ENCODE peak calls at places on chromosomes 11 and 22, in ten cellular contexts. One of them, this sample, is unnamed.

GRCh38 chr11:90391756-90392155 is 168.9 kb upstream of the CHORDC1 start:
- DNase-seq in small intestine: no peak
- DNase-seq in mammary epithelial cell: no peak
- DNase-seq in T-helper 17 cell: no peak
- DNase-seq in cardiac muscle cell: no peak
- DNase-seq in neural crest cell: no peak
- DNase-seq in Caki2: no peak
- DNase-seq in amniotic stem cell: no peak
- DNase-seq in spleen: no peak
- DNase-seq in pancreas: no peak
- DNase-seq in this sample: no peak

GRCh38 chr11:132610216-132610615 is 922.1 kb downstream of the OPCML start:
- DNase-seq in small intestine: no peak
- DNase-seq in mammary epithelial cell: peak; percentile 33
- DNase-seq in T-helper 17 cell: no peak
- DNase-seq in cardiac muscle cell: no peak
- DNase-seq in neural crest cell: no peak
- DNase-seq in Caki2: no peak
- DNase-seq in amniotic stem cell: no peak
- DNase-seq in spleen: no peak
- DNase-seq in pancreas: no peak
- DNase-seq in this sample: no peak

GRCh38 chr11:47121056-47121455 is 55.6 kb downstream of the ARFGAP2 start:
- DNase-seq in small intestine: no peak
- DNase-seq in mammary epithelial cell: no peak
- DNase-seq in T-helper 17 cell: no peak
- DNase-seq in cardiac muscle cell: no peak
- DNase-seq in neural crest cell: no peak
- DNase-seq in Caki2: no peak
- DNase-seq in amniotic stem cell: no peak
- DNase-seq in spleen: no peak
- DNase-seq in pancreas: no peak
- DNase-seq in this sample: no peak

GRCh38 chr22:27748355-27749168 is 53.0 kb downstream of the MN1 start:
- DNase-seq in small intestine: no peak
- DNase-seq in mammary epithelial cell: peak; percentile 76
- DNase-seq in T-helper 17 cell: no peak
- DNase-seq in cardiac muscle cell: no peak
- DNase-seq in neural crest cell: no peak
- DNase-seq in Caki2: no peak
- DNase-seq in amniotic stem cell: no peak
- DNase-seq in spleen: peak; percentile 17
- DNase-seq in pancreas: peak; percentile 6
- DNase-seq in this sample: no peak

GRCh38 chr11:116644948-116645305 is 127.9 kb downstream of the BUD13 start:
- DNase-seq in small intestine: no peak
- DNase-seq in mammary epithelial cell: no peak
- DNase-seq in T-helper 17 cell: no peak
- DNase-seq in cardiac muscle cell: no peak
- DNase-seq in neural crest cell: no peak
- DNase-seq in Caki2: no peak
- DNase-seq in amniotic stem cell: no peak
- DNase-seq in spleen: no peak
- DNase-seq in pancreas: no peak
- DNase-seq in this sample: no peak

GRCh38 chr11:75244052-75244814 is 3.7 kb downstream of the TPBGL start:
- DNase-seq in small intestine: no peak
- DNase-seq in mammary epithelial cell: no peak
- DNase-seq in T-helper 17 cell: no peak
- DNase-seq in cardiac muscle cell: no peak
- DNase-seq in neural crest cell: no peak
- DNase-seq in Caki2: no peak
- DNase-seq in amniotic stem cell: no peak
- DNase-seq in spleen: peak; percentile 51
- DNase-seq in pancreas: no peak
- DNase-seq in this sample: no peak

GRCh38 chr22:26673485-26673884 is 16.1 kb downstream of the MIAT start:
- DNase-seq in small intestine: peak; percentile 42
- DNase-seq in mammary epithelial cell: peak; percentile 86
- DNase-seq in T-helper 17 cell: no peak
- DNase-seq in cardiac muscle cell: no peak
- DNase-seq in neural crest cell: no peak
- DNase-seq in Caki2: no peak
- DNase-seq in amniotic stem cell: no peak
- DNase-seq in spleen: no peak
- DNase-seq in pancreas: no peak
- DNase-seq in this sample: peak; percentile 47

GRCh38 chr22:38270091-38270972 is 2.5 kb downstream of the TMEM184B start:
- DNase-seq in small intestine: no peak
- DNase-seq in mammary epithelial cell: no peak
- DNase-seq in T-helper 17 cell: no peak
- DNase-seq in cardiac muscle cell: no peak
- DNase-seq in neural crest cell: no peak
- DNase-seq in Caki2: peak; percentile 43
- DNase-seq in amniotic stem cell: no peak
- DNase-seq in spleen: no peak
- DNase-seq in pancreas: no peak
- DNase-seq in this sample: no peak

GRCh38 chr22:20111045-20111688 is 4.7 kb upstream of the RANBP1 start:
- DNase-seq in small intestine: no peak
- DNase-seq in mammary epithelial cell: no peak
- DNase-seq in T-helper 17 cell: no peak
- DNase-seq in cardiac muscle cell: peak; percentile 37
- DNase-seq in neural crest cell: no peak
- DNase-seq in Caki2: peak; percentile 40
- DNase-seq in amniotic stem cell: no peak
- DNase-seq in spleen: peak; percentile 67
- DNase-seq in pancreas: no peak
- DNase-seq in this sample: peak; percentile 84

GRCh38 chr11:125916683-125917337 is 12.5 kb downstream of the DDX25 start:
- DNase-seq in small intestine: peak; percentile 84
- DNase-seq in mammary epithelial cell: no peak
- DNase-seq in T-helper 17 cell: no peak
- DNase-seq in cardiac muscle cell: no peak
- DNase-seq in neural crest cell: no peak
- DNase-seq in Caki2: no peak
- DNase-seq in amniotic stem cell: no peak
- DNase-seq in spleen: no peak
- DNase-seq in pancreas: no peak
- DNase-seq in this sample: no peak

GRCh38 chr11:15101072-15101701 is 13.5 kb upstream of the INSC start:
- DNase-seq in small intestine: peak; percentile 56
- DNase-seq in mammary epithelial cell: peak; percentile 49
- DNase-seq in T-helper 17 cell: peak; percentile 11
- DNase-seq in cardiac muscle cell: peak; percentile 78
- DNase-seq in neural crest cell: peak; percentile 75
- DNase-seq in Caki2: peak; percentile 52
- DNase-seq in amniotic stem cell: peak; percentile 36
- DNase-seq in spleen: peak; percentile 86
- DNase-seq in pancreas: peak; percentile 36
- DNase-seq in this sample: peak; percentile 87

GRCh38 chr22:30538280-30538679 is 8.3 kb downstream of the SEC14L6 start:
- DNase-seq in small intestine: no peak
- DNase-seq in mammary epithelial cell: peak; percentile 54
- DNase-seq in T-helper 17 cell: no peak
- DNase-seq in cardiac muscle cell: no peak
- DNase-seq in neural crest cell: no peak
- DNase-seq in Caki2: no peak
- DNase-seq in amniotic stem cell: no peak
- DNase-seq in spleen: no peak
- DNase-seq in pancreas: no peak
- DNase-seq in this sample: no peak

GRCh38 chr11:99098751-99099150 is 78.0 kb downstream of the CNTN5 start:
- DNase-seq in small intestine: no peak
- DNase-seq in mammary epithelial cell: no peak
- DNase-seq in T-helper 17 cell: no peak
- DNase-seq in cardiac muscle cell: no peak
- DNase-seq in neural crest cell: no peak
- DNase-seq in Caki2: no peak
- DNase-seq in amniotic stem cell: no peak
- DNase-seq in spleen: no peak
- DNase-seq in pancreas: no peak
- DNase-seq in this sample: no peak

GRCh38 chr22:43213066-43213465 is 26.1 kb upstream of the TTLL12 start:
- DNase-seq in small intestine: no peak
- DNase-seq in mammary epithelial cell: no peak
- DNase-seq in T-helper 17 cell: no peak
- DNase-seq in cardiac muscle cell: peak; percentile 89
- DNase-seq in neural crest cell: no peak
- DNase-seq in Caki2: no peak
- DNase-seq in amniotic stem cell: no peak
- DNase-seq in spleen: no peak
- DNase-seq in pancreas: no peak
- DNase-seq in this sample: no peak

GRCh38 chr22:43887391-43887790 is 4.4 kb downstream of the PNPLA5 start:
- DNase-seq in small intestine: no peak
- DNase-seq in mammary epithelial cell: no peak
- DNase-seq in T-helper 17 cell: no peak
- DNase-seq in cardiac muscle cell: no peak
- DNase-seq in neural crest cell: no peak
- DNase-seq in Caki2: no peak
- DNase-seq in amniotic stem cell: no peak
- DNase-seq in spleen: no peak
- DNase-seq in pancreas: no peak
- DNase-seq in this sample: no peak

GRCh38 chr11:101441747-101442146 is 142.1 kb downstream of the TRPC6 start:
- DNase-seq in small intestine: no peak
- DNase-seq in mammary epithelial cell: no peak
- DNase-seq in T-helper 17 cell: no peak
- DNase-seq in cardiac muscle cell: no peak
- DNase-seq in neural crest cell: no peak
- DNase-seq in Caki2: no peak
- DNase-seq in amniotic stem cell: no peak
- DNase-seq in spleen: no peak
- DNase-seq in pancreas: peak; percentile 84
- DNase-seq in this sample: no peak

GRCh38 chr22:29509298-29509697 is 29.3 kb downstream of the NEFH start:
- DNase-seq in small intestine: no peak
- DNase-seq in mammary epithelial cell: no peak
- DNase-seq in T-helper 17 cell: no peak
- DNase-seq in cardiac muscle cell: no peak
- DNase-seq in neural crest cell: no peak
- DNase-seq in Caki2: no peak
- DNase-seq in amniotic stem cell: no peak
- DNase-seq in spleen: peak; percentile 21
- DNase-seq in pancreas: no peak
- DNase-seq in this sample: no peak

GRCh38 chr22:40237788-40238424 is 60.2 kb downstream of the TNRC6B start:
- DNase-seq in small intestine: no peak
- DNase-seq in mammary epithelial cell: no peak
- DNase-seq in T-helper 17 cell: no peak
- DNase-seq in cardiac muscle cell: no peak
- DNase-seq in neural crest cell: no peak
- DNase-seq in Caki2: no peak
- DNase-seq in amniotic stem cell: no peak
- DNase-seq in spleen: no peak
- DNase-seq in pancreas: no peak
- DNase-seq in this sample: no peak

GRCh38 chr11:8026982-8027381 is 39.8 kb downstream of the EIF3F start:
- DNase-seq in small intestine: no peak
- DNase-seq in mammary epithelial cell: no peak
- DNase-seq in T-helper 17 cell: no peak
- DNase-seq in cardiac muscle cell: no peak
- DNase-seq in neural crest cell: no peak
- DNase-seq in Caki2: no peak
- DNase-seq in amniotic stem cell: no peak
- DNase-seq in spleen: no peak
- DNase-seq in pancreas: no peak
- DNase-seq in this sample: no peak

GRCh38 chr11:128022007-128022368 is 565.4 kb downstream of the ETS1 start:
- DNase-seq in small intestine: no peak
- DNase-seq in mammary epithelial cell: peak; percentile 51
- DNase-seq in T-helper 17 cell: no peak
- DNase-seq in cardiac muscle cell: no peak
- DNase-seq in neural crest cell: no peak
- DNase-seq in Caki2: no peak
- DNase-seq in amniotic stem cell: no peak
- DNase-seq in spleen: no peak
- DNase-seq in pancreas: no peak
- DNase-seq in this sample: no peak

This sample was measured in Karpas-422.